ENCODE peak calls at places on chromosomes 1 and 21, in seven cellular contexts. D is foreskin keratinocyte, F is thoracic aorta, R is heart left ventricle, I is MM.1S, H is astrocyte, W is fibroblast of lung. Y is an unnamed sample.

GRCh38 chr1:37919277-37919676 is 27.6 kb downstream of the INPP5B start:
- DNase-seq in H (no peak), D (no peak), F (no peak), I (no peak), R (no peak), W (no peak), Y (no peak)

GRCh38 chr1:201713093-201713810 is 115.7 kb upstream of the IPO9 start:
- DNase-seq in W (peak; percentile 99), F (peak; percentile 96), D (peak; percentile 76), I (no peak), H (peak; percentile 98), R (peak; percentile 93), Y (peak; percentile 97)

GRCh38 chr1:229762891-229763290 is 136.8 kb downstream of the URB2 start:
- DNase-seq in I (no peak), W (no peak), F (no peak), H (peak; percentile 5), D (no peak), R (no peak), Y (no peak)

GRCh38 chr21:34986561-34987533 is 62.3 kb downstream of the RUNX1 start:
- DNase-seq in W (peak; percentile 62), R (no peak), I (peak; percentile 46), H (peak; percentile 97), F (no peak), D (peak; percentile 37), Y (no peak)

GRCh38 chr1:39981957-39982356 is 27.0 kb downstream of the MFSD2A start:
- DNase-seq in W (peak; percentile 73), H (peak; percentile 92), F (no peak), I (no peak), D (peak; percentile 93), R (no peak), Y (no peak)

GRCh38 chr1:29655145-29655544 is 418.8 kb downstream of the PTPRU start:
- DNase-seq in R (no peak), I (no peak), F (no peak), W (no peak), H (no peak), D (no peak), Y (no peak)

GRCh38 chr1:6288026-6288425 is 27.1 kb upstream of the GPR153 start:
- DNase-seq in I (no peak), F (no peak), D (no peak), R (no peak), W (no peak), H (no peak), Y (no peak)

GRCh38 chr1:145999321-146000024 is 3.1 kb upstream of the TXNIP start:
- DNase-seq in I (peak; percentile 90), H (no peak), R (no peak), F (no peak), W (no peak), D (no peak), Y (peak; percentile 78)

GRCh38 chr1:3423245-3423829 is 31.1 kb upstream of the ARHGEF16 start:
- DNase-seq in I (no peak), F (peak; percentile 51), R (peak; percentile 86), D (no peak), W (no peak), H (no peak), Y (no peak)

GRCh38 chr1:223704921-223705878 is 7.1 kb upstream of the CAPN2 start:
- DNase-seq in H (peak; percentile 71), I (no peak), R (no peak), W (peak; percentile 63), D (no peak), F (no peak), Y (no peak)

GRCh38 chr1:183185941-183186490 is at the start of gene LAMC2:
- DNase-seq in W (no peak), F (no peak), I (no peak), D (peak; percentile 97), R (no peak), H (peak; percentile 66), Y (no peak)

GRCh38 chr1:99749948-99750347 is 16.5 kb downstream of the FRRS1 start:
- DNase-seq in D (no peak), W (no peak), I (no peak), R (no peak), H (no peak), F (no peak), Y (no peak)

GRCh38 chr21:39630191-39630591 is 17.5 kb downstream of the B3GALT5 start:
- DNase-seq in D (no peak), W (peak; percentile 44), F (no peak), I (no peak), R (no peak), H (peak; percentile 79), Y (no peak)

GRCh38 chr1:31127266-31127665 is 61.7 kb upstream of the PUM1 start:
- DNase-seq in W (peak; percentile 42), F (no peak), H (peak; percentile 85), R (no peak), I (no peak), D (no peak), Y (no peak)

GRCh38 chr21:33067045-33067444 is 2.9 kb upstream of the OLIG1 start:
- DNase-seq in R (no peak), W (no peak), H (no peak), F (no peak), I (no peak), D (no peak), Y (no peak)

GRCh38 chr1:202844935-202845334 is 34.2 kb downstream of the PCAT6 start:
- DNase-seq in D (no peak), I (no peak), W (no peak), R (no peak), H (no peak), F (no peak), Y (no peak)

GRCh38 chr1:118081387-118081786 is 103.6 kb downstream of the SPAG17 start:
- DNase-seq in W (no peak), D (no peak), F (no peak), I (peak; percentile 67), R (no peak), H (no peak), Y (no peak)

GRCh38 chr1:118082984-118083383 is 102.0 kb downstream of the SPAG17 start:
- DNase-seq in W (no peak), H (no peak), F (no peak), R (no peak), I (no peak), D (no peak), Y (no peak)

GRCh38 chr1:118090130-118090529 is 94.9 kb downstream of the SPAG17 start:
- DNase-seq in H (no peak), I (no peak), W (no peak), D (no peak), R (no peak), F (no peak), Y (no peak)

GRCh38 chr1:118085365-118085764 is 99.7 kb downstream of the SPAG17 start:
- DNase-seq in W (no peak), I (no peak), F (no peak), R (no peak), H (no peak), D (no peak), Y (no peak)

GRCh38 chr1:118084400-118084799 is 100.6 kb downstream of the SPAG17 start:
- DNase-seq in D (no peak), F (no peak), W (no peak), I (no peak), R (no peak), H (no peak), Y (no peak)
- TF ChIP-seq CTCF in D (no peak), F (no peak), W (no peak), I (no peak), R (no peak), H (no peak), Y (no peak)

GRCh38 chr21:45080232-45080631 is 5.9 kb downstream of the ADARB1 start:
- DNase-seq in D (no peak), I (no peak), R (no peak), H (no peak), W (no peak), F (no peak), Y (no peak)

GRCh38 chr21:45082715-45083114 is 8.3 kb downstream of the ADARB1 start:
- DNase-seq in F (no peak), W (no peak), R (no peak), H (no peak), D (no peak), I (no peak), Y (no peak)

GRCh38 chr21:45081636-45082035 is 7.3 kb downstream of the ADARB1 start:
- DNase-seq in H (no peak), F (no peak), I (no peak), R (no peak), W (no peak), D (no peak), Y (no peak)

GRCh38 chr21:45079351-45079750 is 5.0 kb downstream of the ADARB1 start:
- DNase-seq in D (no peak), R (no peak), H (no peak), I (no peak), F (no peak), W (no peak), Y (no peak)

GRCh38 chr21:45080639-45081414 is 6.4 kb downstream of the ADARB1 start:
- DNase-seq in I (no peak), R (no peak), D (no peak), W (peak; percentile 48), F (no peak), H (peak; percentile 33), Y (no peak)
- H3K4me1 ChIP-seq in I (no peaks in the 10 kb centered on the region), R (peaks cover 3% of the 10 kb centered on the region), D (peaks cover 17% of the 10 kb centered on the region), W (peaks cover 5% of the 10 kb centered on the region), F (peaks cover 22% of the 10 kb centered on the region), H (peaks cover 13% of the 10 kb centered on the region), Y (peaks cover 6% of the 10 kb centered on the region)

DNA sequence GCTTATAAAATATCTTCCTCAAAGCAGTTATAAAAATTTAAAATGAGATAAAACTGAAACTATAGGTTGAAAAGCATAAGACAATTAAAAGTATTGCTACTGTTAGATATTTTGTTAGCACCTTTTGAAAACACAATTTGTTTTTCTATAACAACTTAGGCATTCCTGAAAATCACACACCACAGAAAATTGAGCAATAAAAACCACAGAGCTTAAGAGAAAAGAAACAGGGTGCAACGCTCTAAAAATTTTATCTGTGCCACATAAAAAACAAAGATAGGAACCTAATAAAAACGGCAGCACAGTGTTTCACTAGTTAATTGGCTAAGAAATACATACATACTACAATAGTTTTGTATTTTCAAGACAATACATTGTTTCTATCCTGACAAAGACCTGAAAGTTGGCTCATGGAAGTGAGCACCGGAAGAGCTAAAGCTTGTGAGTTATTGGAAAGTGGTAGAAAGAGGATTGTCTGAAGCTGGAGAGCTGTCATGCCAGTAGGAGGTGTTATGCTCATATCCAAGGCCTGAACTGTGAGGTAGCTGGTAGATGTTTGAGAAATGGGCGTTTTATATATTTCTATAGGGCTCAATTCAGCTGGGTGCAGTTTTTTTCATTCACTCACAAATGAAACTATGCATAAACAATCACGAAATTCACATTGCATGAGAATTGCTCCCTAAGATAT is 45.8 kb downstream of the RGS7 start:
- DNase-seq in D (no peak), H (no peak), R (no peak), W (peak; percentile 3), I (no peak), F (no peak), Y (no peak)
- TF ChIP-seq CTCF in D (no peak), H (no peak), R (no peak), W (peak; percentile 4), I (no peak), F (no peak), Y (no peak)

DNA sequence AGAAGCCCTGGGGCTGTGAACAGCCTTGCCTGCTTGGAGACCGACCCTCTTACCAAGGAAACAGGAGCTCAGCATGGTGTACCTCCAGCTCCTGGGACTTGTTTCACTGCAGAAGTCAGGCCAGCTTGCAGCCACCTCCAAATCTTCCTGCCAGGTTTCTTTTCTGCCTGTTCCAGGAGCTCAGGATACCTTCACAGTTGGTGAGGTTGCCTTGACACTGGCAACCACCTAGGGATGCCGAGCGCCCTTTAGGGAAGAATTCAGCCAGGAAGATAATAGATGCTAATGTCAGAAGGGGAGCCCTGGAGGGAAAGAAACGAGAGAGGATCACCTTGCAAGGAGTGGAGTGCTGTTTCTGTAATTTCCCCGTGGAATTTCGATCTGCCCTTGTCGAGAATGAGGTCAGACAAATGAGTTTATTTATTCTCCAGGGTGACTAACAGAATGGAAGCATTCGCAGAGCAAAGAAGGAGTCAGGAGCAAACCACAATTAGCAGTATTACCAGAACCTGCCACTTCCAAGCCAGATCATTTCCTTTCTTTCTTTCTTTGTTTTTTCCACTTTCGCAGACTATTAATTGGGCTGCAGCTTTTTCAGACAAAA is 315.8 kb upstream of the KAZN start:
- DNase-seq in D (no peak), W (no peak), F (no peak), H (peak; percentile 79), I (no peak), R (no peak), Y (no peak)
- H3K4me1 ChIP-seq in D (no peaks in the 10 kb centered on the region), W (no peaks in the 10 kb centered on the region), F (no peaks in the 10 kb centered on the region), H (peaks cover 9% of the 10 kb centered on the region), I (no peaks in the 10 kb centered on the region), R (no peaks in the 10 kb centered on the region), Y (no peaks in the 10 kb centered on the region)